ENCODE peak calls at places on chromosomes 16 and 17, in four cellular contexts. R is fibroblast of lung, O is fibroblast of mammary gland, J is A549. Y is an unnamed sample.
A peak's percentile ranks its signal among the peaks of the same experiment; 100 is the strongest.

GRCh38 chr16:87129771-87130170 is 187.4 kb downstream of the C16orf95 start:
- DNase-seq in O (peak; percentile 60), R (no peak), J (no peak), Y (peak; percentile 40)

GRCh38 chr16:87850009-87851006 is 19.0 kb downstream of the SLC7A5 start:
- DNase-seq in O (peak; percentile 41), R (peak; percentile 49), J (no peak), Y (peak; percentile 51)

GRCh38 chr17:41773190-41773588 is 13.3 kb downstream of the JUP start:
- DNase-seq in O (peak; percentile 86), J (peak; percentile 90), R (peak; percentile 89), Y (peak; percentile 90)

GRCh38 chr16:78118469-78119025 is 19.1 kb downstream of the WWOX start:
- DNase-seq in J (no peak), O (no peak), R (no peak), Y (no peak)

GRCh38 chr16:2243781-2244180 is 7.5 kb downstream of the DNASE1L2 start:
- DNase-seq in J (no peak), R (no peak), O (no peak), Y (no peak)

GRCh38 chr17:82940226-82941020 is 100.6 kb upstream of the ZNF750 start:
- DNase-seq in J (no peak), R (no peak), O (no peak), Y (no peak)

GRCh38 chr16:80611930-80612327 is 71.1 kb downstream of the DYNLRB2 start:
- DNase-seq in R (no peak), O (no peak), J (no peak), Y (no peak)

GRCh38 chr17:78526231-78527025 is 50.8 kb downstream of the DNAH17 start:
- DNase-seq in J (no peak), O (no peak), R (no peak), Y (no peak)

GRCh38 chr17:45877467-45877866 is 16.9 kb upstream of the MAPT start:
- DNase-seq in J (no peak), O (no peak), R (no peak), Y (no peak)

GRCh38 chr17:60106377-60107059 is 27.8 kb upstream of the HEATR6 start:
- DNase-seq in J (no peak), R (peak; percentile 52), O (peak; percentile 64), Y (peak; percentile 51)

GRCh38 chr16:70454221-70455034 is at the start of gene FCSK:
- DNase-seq in R (peak; percentile 73), J (peak; percentile 75), O (peak; percentile 63), Y (peak; percentile 69)

GRCh38 chr16:70453891-70454220 is 539 bp upstream of the FCSK start:
- DNase-seq in J (no peak), R (no peak), O (no peak), Y (no peak)

GRCh38 chr16:70457446-70457845 is 3.1 kb downstream of the FCSK start:
- DNase-seq in O (no peak), R (no peak), J (no peak), Y (no peak)

GRCh38 chr16:70453117-70453890 is 1.1 kb upstream of the FCSK start:
- DNase-seq in O (no peak), J (no peak), R (no peak), Y (no peak)

GRCh38 chr16:70455910-70456309 is 1.5 kb downstream of the FCSK start:
- DNase-seq in J (peak; percentile 24), R (no peak), O (no peak), Y (no peak)
- TF ChIP-seq CTCF in J (peak; percentile 10), R (no peak), O (no peak), Y (no peak)

DNA sequence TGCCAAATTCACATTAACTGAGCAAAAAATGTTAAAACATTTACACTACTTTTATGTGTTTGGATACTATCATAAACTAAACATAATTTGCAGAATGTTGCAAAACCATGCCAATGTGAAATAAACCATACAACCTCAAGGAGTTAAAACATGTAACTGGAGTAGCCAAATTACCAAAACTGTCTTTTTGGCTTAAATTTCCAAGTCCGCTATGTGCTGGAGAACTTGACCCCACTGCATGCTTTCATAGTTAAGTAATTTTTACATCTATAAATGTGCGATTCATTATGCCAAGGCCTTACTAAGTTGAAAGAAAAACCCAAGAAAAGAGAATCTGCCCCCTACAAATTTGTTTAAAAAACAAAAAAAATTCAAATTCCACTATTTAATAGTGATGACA is 28.2 kb downstream of the BRD7 start:
- DNase-seq in O (peak; percentile 48), R (peak; percentile 77), J (no peak), Y (no peak)
- H3K4me3 ChIP-seq in O (no peak overlapping the region), R (no peak overlapping the region), J (no peak overlapping the region), Y (no peak overlapping the region)

DNA sequence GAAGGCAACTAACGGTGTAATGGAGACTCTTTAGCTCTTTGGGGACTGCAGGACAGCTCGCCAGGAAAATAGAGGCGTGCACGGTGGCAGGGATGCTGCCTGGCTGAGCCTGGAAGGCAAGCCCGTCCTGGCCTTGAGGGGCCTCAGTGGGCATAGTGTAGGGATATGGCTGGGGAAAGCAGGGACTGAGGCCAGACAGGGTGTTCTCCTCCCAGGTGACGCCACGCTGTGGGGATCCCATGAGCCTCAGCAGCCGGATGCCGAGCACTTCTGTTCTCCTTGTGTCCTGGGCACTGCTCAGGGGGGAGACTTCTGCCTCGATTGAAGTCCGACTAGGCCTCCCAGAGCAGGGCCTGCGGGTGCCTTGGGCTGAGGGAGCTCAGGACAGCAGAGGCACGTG is 89.2 kb downstream of the NPIPB11 start:
- DNase-seq in R (no peak), J (no peak), O (no peak), Y (no peak)
- TF ChIP-seq CTCF in R (no peak), J (no peak), O (no peak), Y (no peak)

DNA sequence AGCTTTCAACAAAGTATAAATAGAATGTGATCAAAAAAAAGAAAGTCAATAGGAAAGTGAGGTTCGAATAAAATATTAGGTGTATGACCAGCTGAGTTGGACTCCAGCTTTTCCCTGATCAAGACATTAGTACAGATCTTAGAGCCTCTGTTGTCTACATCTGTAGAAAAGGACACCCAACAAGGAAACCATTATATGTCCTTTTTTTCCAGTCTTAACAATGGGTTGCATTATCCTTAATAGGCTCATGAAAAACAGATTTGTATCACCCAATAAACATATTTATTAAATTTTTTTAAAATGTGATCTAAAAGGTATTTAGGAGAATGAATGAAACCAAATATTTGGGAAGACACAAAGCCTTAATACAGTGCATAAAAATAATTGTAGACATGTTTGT is 18.1 kb downstream of the ABCA6 start:
- DNase-seq in R (no peak), O (no peak), J (no peak), Y (no peak)
- H3K4me3 ChIP-seq in R (no peak overlapping the region), O (no peak overlapping the region), J (no peak overlapping the region), Y (no peak overlapping the region)

GRCh38 chr16:15482068-15482747 is 47.8 kb downstream of the BMERB1 start:
- DNase-seq in R (peak; percentile 92), O (peak; percentile 99), J (peak; percentile 99), Y (peak; percentile 95)
- TF ChIP-seq CTCF in R (no peak), O (peak; percentile 32), J (no peak), Y (peak; percentile 29)

Y was measured in fibroblast of pulmonary artery.